ENCODE peak calls at places on chromosomes 13 and 19, in ten cellular contexts. W is IMR-90, J is mucosa of descending colon, R is heart left ventricle, F is GM23338, I is cardiac muscle cell, D is brain microvascular endothelial cell, H is fibroblast of pulmonary artery, V is HFF-Myc, N is AG09309. Q is an unnamed sample.
A peak's percentile ranks its signal among the peaks of the same experiment; 100 is the strongest.

GRCh38 chr13:51091839-51092238 is 19.2 kb downstream of the C13orf42 start:
- DNase-seq in F (peak; percentile 52), R (no peak), N (no peak), D (no peak), W (no peak), I (no peak), H (no peak), J (no peak), V (no peak), Q (no peak)

GRCh38 chr13:28609936-28610335 is 49.0 kb upstream of the POMP start:
- DNase-seq in J (no peak), V (peak; percentile 71), H (peak; percentile 60), R (no peak), I (peak; percentile 39), N (peak; percentile 73), F (no peak), D (peak; percentile 57), W (peak; percentile 87), Q (no peak)

GRCh38 chr19:22627526-22627925 is 6.6 kb upstream of the ZNF492 start:
- DNase-seq in F (no peak), D (no peak), W (no peak), J (no peak), I (no peak), H (no peak), R (no peak), V (no peak), N (no peak), Q (no peak)

GRCh38 chr13:47853236-47853635 is 147.8 kb downstream of the SUCLA2 start:
- DNase-seq in W (no peak), J (no peak), F (no peak), V (no peak), I (peak; percentile 26), R (no peak), H (no peak), D (peak; percentile 59), N (peak; percentile 71), Q (no peak)

GRCh38 chr13:98214008-98214643 is 37.1 kb upstream of the RNF113B start:
- DNase-seq in D (no peak), F (no peak), J (no peak), R (peak; percentile 44), V (peak; percentile 53), N (no peak), W (peak; percentile 95), H (peak; percentile 50), I (peak; percentile 56), Q (no peak)

GRCh38 chr13:71922191-71922590 is 55.2 kb upstream of the DACH1 start:
- DNase-seq in N (no peak), F (no peak), W (no peak), D (peak; percentile 10), I (no peak), J (no peak), V (no peak), R (no peak), H (peak; percentile 0), Q (no peak)

GRCh38 chr13:114099918-114100445 is 32.4 kb downstream of the RASA3 start:
- DNase-seq in F (peak; percentile 53), J (peak; percentile 45), I (peak; percentile 57), H (peak; percentile 37), N (no peak), W (peak; percentile 44), V (no peak), R (peak; percentile 31), D (no peak), Q (no peak)

GRCh38 chr13:111005364-111005763 is 90.5 kb upstream of the ANKRD10 start:
- DNase-seq in D (peak; percentile 72), W (peak; percentile 67), V (no peak), R (peak; percentile 47), H (peak; percentile 21), I (no peak), J (no peak), N (peak; percentile 24), F (no peak), Q (no peak)

GRCh38 chr13:79935121-79935520 is 405.8 kb downstream of the SPRY2 start:
- DNase-seq in R (no peak), H (no peak), V (no peak), F (no peak), I (no peak), J (no peak), W (peak; percentile 20), N (peak; percentile 14), D (no peak), Q (no peak)

GRCh38 chr13:51894239-51894638 is 32.5 kb downstream of the CCDC70 start:
- DNase-seq in N (no peak), J (no peak), V (no peak), R (no peak), W (no peak), I (no peak), F (peak; percentile 62), H (no peak), D (no peak), Q (no peak)

GRCh38 chr19:38745316-38745715 is 1.0 kb upstream of the CAPN12 start:
- DNase-seq in N (no peak), I (no peak), R (no peak), V (no peak), W (no peak), D (no peak), H (no peak), J (no peak), F (no peak), Q (no peak)

GRCh38 chr19:47421844-47422395 is 2.6 kb upstream of the MEIS3 start:
- DNase-seq in R (no peak), N (no peak), D (no peak), I (no peak), V (no peak), F (peak; percentile 69), W (no peak), H (no peak), J (no peak), Q (no peak)

GRCh38 chr13:99382428-99383133 is 75.4 kb upstream of the GPR183 start:
- DNase-seq in W (no peak), R (no peak), D (no peak), F (no peak), V (no peak), I (no peak), H (no peak), N (no peak), J (peak; percentile 71), Q (peak; percentile 53)

GRCh38 chr13:66489586-66489985 is 740.5 kb downstream of the PCDH9 start:
- DNase-seq in H (no peak), I (no peak), N (no peak), F (no peak), J (no peak), W (peak; percentile 54), V (no peak), R (no peak), D (no peak), Q (no peak)

GRCh38 chr19:18683109-18683954 is at the start of gene CRTC1:
- DNase-seq in R (peak; percentile 93), J (peak; percentile 93), H (peak; percentile 87), N (no peak), V (no peak), I (peak; percentile 91), W (peak; percentile 79), F (peak; percentile 90), D (peak; percentile 69), Q (peak; percentile 93)

GRCh38 chr19:18682807-18683108 is 722 bp upstream of the CRTC1 start:
- DNase-seq in I (no peak), D (no peak), R (no peak), W (no peak), V (no peak), N (no peak), F (no peak), H (no peak), J (no peak), Q (no peak)

GRCh38 chr19:18685597-18686164 is 2.2 kb downstream of the CRTC1 start:
- DNase-seq in F (no peak), H (peak; percentile 3), J (no peak), D (no peak), N (no peak), I (peak; percentile 22), R (no peak), V (no peak), W (peak; percentile 13), Q (no peak)

GRCh38 chr19:18683955-18684641 is 618 bp downstream of the CRTC1 start:
- DNase-seq in I (no peak), W (no peak), H (no peak), D (no peak), N (no peak), R (no peak), J (no peak), V (no peak), F (no peak), Q (no peak)

GRCh38 chr19:18684642-18684993 is 1.1 kb downstream of the CRTC1 start:
- DNase-seq in F (no peak), W (no peak), D (no peak), I (no peak), V (no peak), J (no peak), H (no peak), N (no peak), R (no peak), Q (no peak)
- H3K4me3 ChIP-seq in F (peak overlapping the region; percentile 84), W (peak overlapping the region; percentile 77), D (peak overlapping the region; percentile 78), I (no peak overlapping the region), V (peak overlapping the region; percentile 64), J (no peak overlapping the region), H (no peak overlapping the region), N (peak overlapping the region; percentile 53), R (no peak overlapping the region), Q (peak overlapping the region; percentile 66)

GRCh38 chr19:19461306-19461670 is 54.1 kb downstream of the TSSK6 start:
- DNase-seq in F (no peak), N (no peak), W (no peak), V (no peak), I (no peak), H (no peak), R (no peak), J (peak; percentile 14), D (no peak), Q (no peak)
- H3K4me3 ChIP-seq in F (peak overlapping the region; percentile 52), N (no peak overlapping the region), W (no peak overlapping the region), V (no peak overlapping the region), I (no peak overlapping the region), H (no peak overlapping the region), R (no peak overlapping the region), J (no peak overlapping the region), D (no peak overlapping the region), Q (no peak overlapping the region)

DNA sequence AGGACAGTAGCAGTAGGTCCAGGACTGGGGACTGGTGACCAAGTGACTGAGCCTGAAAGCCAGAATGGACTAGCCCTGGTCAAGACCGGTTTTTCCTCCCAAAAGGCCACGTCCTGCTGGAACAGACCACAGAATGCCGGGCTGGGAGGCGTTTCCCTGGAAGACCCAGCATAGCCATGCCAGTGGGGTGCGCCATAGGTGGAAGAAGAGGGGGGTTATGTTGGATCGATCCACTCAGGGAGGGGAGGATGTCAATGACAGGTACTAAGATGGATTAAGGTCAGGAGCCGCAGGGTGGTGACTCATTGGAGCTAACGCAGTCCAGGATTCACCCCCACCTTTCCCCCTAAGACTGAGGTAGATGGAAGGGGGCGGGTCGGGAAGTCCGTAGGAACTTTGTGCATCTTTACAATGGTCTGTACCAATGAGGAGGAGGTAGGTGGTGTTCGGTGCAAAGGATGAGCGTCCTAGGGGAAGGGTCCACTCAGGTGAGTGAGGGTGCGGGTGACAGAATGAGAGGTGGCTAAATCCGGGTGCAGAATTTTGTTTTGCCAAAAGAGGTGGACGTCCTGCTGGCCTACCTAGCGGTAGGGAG is 21.0 kb downstream of the VASP start:
- DNase-seq in I (peak; percentile 21), N (no peak), V (no peak), W (peak; percentile 56), D (no peak), F (peak; percentile 85), R (peak; percentile 27), J (peak; percentile 55), H (peak; percentile 29), Q (no peak)
- H3K4me3 ChIP-seq in I (peak overlapping the region; percentile 26), N (no peak overlapping the region), V (no peak overlapping the region), W (no peak overlapping the region), D (no peak overlapping the region), F (peak overlapping the region; percentile 65), R (no peak overlapping the region), J (no peak overlapping the region), H (no peak overlapping the region), Q (no peak overlapping the region)

GRCh38 chr19:35987571-35987896 is 7.5 kb upstream of the SDHAF1 start:
- DNase-seq in H (no peak), I (no peak), N (no peak), D (no peak), V (no peak), F (no peak), J (no peak), W (no peak), R (no peak), Q (no peak)
- H3K4me3 ChIP-seq in H (no peak overlapping the region), I (peak overlapping the region; percentile 24), N (no peak overlapping the region), D (no peak overlapping the region), V (no peak overlapping the region), F (peak overlapping the region; percentile 71), J (no peak overlapping the region), W (no peak overlapping the region), R (peak overlapping the region; percentile 28), Q (no peak overlapping the region)